ENCODE peak calls at places on chromosomes 13 and 19, in ten cellular contexts. One of them, this sample, is unnamed.

GRCh38 chr13:26965976-26966375 is 205.4 kb upstream of the GPR12 start:
- DNase-seq in astrocyte of the spinal cord: peak
- DNase-seq in activated CD4-positive, CD25-positive, alpha-beta regulatory T cell treated with anti-CD3 and anti-CD28 coated beads, Interleukin-2, amount 50 U/mL, for 16 hours: no peak
- DNase-seq in AG10803: peak
- DNase-seq in glutamatergic neuron: peak
- DNase-seq in stimulated activated naive CD8-positive, alpha-beta T cell treated with anti-CD3 and anti-CD28 coated beads, Interleukin-15, amount 100 ng/mL, for 72 hours: no peak
- DNase-seq in HCEC 1CT: no peak
- DNase-seq in activated CD4-positive, alpha-beta T cell treated with anti-CD3 and anti-CD28 coated beads, Interleukin-2, amount 50 U/mL, for 24 hours: no peak
- DNase-seq in activated naive CD4-positive, alpha-beta T cell: no peak
- DNase-seq in fibroblast of the conjunctiva: peak
- DNase-seq in this sample: peak

GRCh38 chr13:110116072-110116487 is 190.9 kb downstream of the COL4A1 start:
- DNase-seq in astrocyte of the spinal cord: peak
- DNase-seq in activated CD4-positive, CD25-positive, alpha-beta regulatory T cell treated with anti-CD3 and anti-CD28 coated beads, Interleukin-2, amount 50 U/mL, for 16 hours: no peak
- DNase-seq in AG10803: peak
- DNase-seq in glutamatergic neuron: peak
- DNase-seq in stimulated activated naive CD8-positive, alpha-beta T cell treated with anti-CD3 and anti-CD28 coated beads, Interleukin-15, amount 100 ng/mL, for 72 hours: peak
- DNase-seq in HCEC 1CT: no peak
- DNase-seq in activated CD4-positive, alpha-beta T cell treated with anti-CD3 and anti-CD28 coated beads, Interleukin-2, amount 50 U/mL, for 24 hours: peak
- DNase-seq in activated naive CD4-positive, alpha-beta T cell: peak
- DNase-seq in fibroblast of the conjunctiva: peak
- DNase-seq in this sample: no peak

GRCh38 chr13:102911336-102911735 is 65.5 kb downstream of the ERCC5 start:
- DNase-seq in astrocyte of the spinal cord: no peak
- DNase-seq in activated CD4-positive, CD25-positive, alpha-beta regulatory T cell treated with anti-CD3 and anti-CD28 coated beads, Interleukin-2, amount 50 U/mL, for 16 hours: no peak
- DNase-seq in AG10803: no peak
- DNase-seq in glutamatergic neuron: no peak
- DNase-seq in stimulated activated naive CD8-positive, alpha-beta T cell treated with anti-CD3 and anti-CD28 coated beads, Interleukin-15, amount 100 ng/mL, for 72 hours: no peak
- DNase-seq in HCEC 1CT: no peak
- DNase-seq in activated CD4-positive, alpha-beta T cell treated with anti-CD3 and anti-CD28 coated beads, Interleukin-2, amount 50 U/mL, for 24 hours: no peak
- DNase-seq in activated naive CD4-positive, alpha-beta T cell: no peak
- DNase-seq in fibroblast of the conjunctiva: no peak
- DNase-seq in this sample: no peak

GRCh38 chr13:103351035-103351828 is 285.0 kb upstream of the SLC10A2 start:
- DNase-seq in astrocyte of the spinal cord: peak
- DNase-seq in activated CD4-positive, CD25-positive, alpha-beta regulatory T cell treated with anti-CD3 and anti-CD28 coated beads, Interleukin-2, amount 50 U/mL, for 16 hours: no peak
- DNase-seq in AG10803: no peak
- DNase-seq in glutamatergic neuron: no peak
- DNase-seq in stimulated activated naive CD8-positive, alpha-beta T cell treated with anti-CD3 and anti-CD28 coated beads, Interleukin-15, amount 100 ng/mL, for 72 hours: no peak
- DNase-seq in HCEC 1CT: no peak
- DNase-seq in activated CD4-positive, alpha-beta T cell treated with anti-CD3 and anti-CD28 coated beads, Interleukin-2, amount 50 U/mL, for 24 hours: no peak
- DNase-seq in activated naive CD4-positive, alpha-beta T cell: no peak
- DNase-seq in fibroblast of the conjunctiva: no peak
- DNase-seq in this sample: no peak

GRCh38 chr13:97435794-97436193 is 1.8 kb downstream of the RAP2A start:
- DNase-seq in astrocyte of the spinal cord: peak
- DNase-seq in activated CD4-positive, CD25-positive, alpha-beta regulatory T cell treated with anti-CD3 and anti-CD28 coated beads, Interleukin-2, amount 50 U/mL, for 16 hours: no peak
- DNase-seq in AG10803: no peak
- DNase-seq in glutamatergic neuron: no peak
- DNase-seq in stimulated activated naive CD8-positive, alpha-beta T cell treated with anti-CD3 and anti-CD28 coated beads, Interleukin-15, amount 100 ng/mL, for 72 hours: no peak
- DNase-seq in HCEC 1CT: no peak
- DNase-seq in activated CD4-positive, alpha-beta T cell treated with anti-CD3 and anti-CD28 coated beads, Interleukin-2, amount 50 U/mL, for 24 hours: no peak
- DNase-seq in activated naive CD4-positive, alpha-beta T cell: no peak
- DNase-seq in fibroblast of the conjunctiva: no peak
- DNase-seq in this sample: no peak

GRCh38 chr19:41324231-41324702 is 14.3 kb downstream of the CCDC97 start:
- DNase-seq in astrocyte of the spinal cord: no peak
- DNase-seq in activated CD4-positive, CD25-positive, alpha-beta regulatory T cell treated with anti-CD3 and anti-CD28 coated beads, Interleukin-2, amount 50 U/mL, for 16 hours: no peak
- DNase-seq in AG10803: no peak
- DNase-seq in glutamatergic neuron: no peak
- DNase-seq in stimulated activated naive CD8-positive, alpha-beta T cell treated with anti-CD3 and anti-CD28 coated beads, Interleukin-15, amount 100 ng/mL, for 72 hours: no peak
- DNase-seq in HCEC 1CT: no peak
- DNase-seq in activated CD4-positive, alpha-beta T cell treated with anti-CD3 and anti-CD28 coated beads, Interleukin-2, amount 50 U/mL, for 24 hours: no peak
- DNase-seq in activated naive CD4-positive, alpha-beta T cell: no peak
- DNase-seq in fibroblast of the conjunctiva: no peak
- DNase-seq in this sample: peak

GRCh38 chr19:43506629-43507028 is 2.1 kb upstream of the PHLDB3 start:
- DNase-seq in astrocyte of the spinal cord: no peak
- DNase-seq in activated CD4-positive, CD25-positive, alpha-beta regulatory T cell treated with anti-CD3 and anti-CD28 coated beads, Interleukin-2, amount 50 U/mL, for 16 hours: no peak
- DNase-seq in AG10803: no peak
- DNase-seq in glutamatergic neuron: no peak
- DNase-seq in stimulated activated naive CD8-positive, alpha-beta T cell treated with anti-CD3 and anti-CD28 coated beads, Interleukin-15, amount 100 ng/mL, for 72 hours: no peak
- DNase-seq in HCEC 1CT: no peak
- DNase-seq in activated CD4-positive, alpha-beta T cell treated with anti-CD3 and anti-CD28 coated beads, Interleukin-2, amount 50 U/mL, for 24 hours: no peak
- DNase-seq in activated naive CD4-positive, alpha-beta T cell: no peak
- DNase-seq in fibroblast of the conjunctiva: no peak
- DNase-seq in this sample: no peak

GRCh38 chr13:59722580-59722900 is 441.2 kb downstream of the DIAPH3 start:
- DNase-seq in astrocyte of the spinal cord: no peak
- DNase-seq in activated CD4-positive, CD25-positive, alpha-beta regulatory T cell treated with anti-CD3 and anti-CD28 coated beads, Interleukin-2, amount 50 U/mL, for 16 hours: no peak
- DNase-seq in AG10803: no peak
- DNase-seq in glutamatergic neuron: no peak
- DNase-seq in stimulated activated naive CD8-positive, alpha-beta T cell treated with anti-CD3 and anti-CD28 coated beads, Interleukin-15, amount 100 ng/mL, for 72 hours: no peak
- DNase-seq in HCEC 1CT: no peak
- DNase-seq in activated CD4-positive, alpha-beta T cell treated with anti-CD3 and anti-CD28 coated beads, Interleukin-2, amount 50 U/mL, for 24 hours: no peak
- DNase-seq in activated naive CD4-positive, alpha-beta T cell: no peak
- DNase-seq in fibroblast of the conjunctiva: no peak
- DNase-seq in this sample: no peak

GRCh38 chr13:109862627-109863026 is 76.2 kb upstream of the IRS2 start:
- DNase-seq in astrocyte of the spinal cord: peak
- DNase-seq in activated CD4-positive, CD25-positive, alpha-beta regulatory T cell treated with anti-CD3 and anti-CD28 coated beads, Interleukin-2, amount 50 U/mL, for 16 hours: no peak
- DNase-seq in AG10803: no peak
- DNase-seq in glutamatergic neuron: no peak
- DNase-seq in stimulated activated naive CD8-positive, alpha-beta T cell treated with anti-CD3 and anti-CD28 coated beads, Interleukin-15, amount 100 ng/mL, for 72 hours: no peak
- DNase-seq in HCEC 1CT: peak
- DNase-seq in activated CD4-positive, alpha-beta T cell treated with anti-CD3 and anti-CD28 coated beads, Interleukin-2, amount 50 U/mL, for 24 hours: no peak
- DNase-seq in activated naive CD4-positive, alpha-beta T cell: no peak
- DNase-seq in fibroblast of the conjunctiva: no peak
- DNase-seq in this sample: no peak

GRCh38 chr19:44876930-44877530 is 14.0 kb upstream of the TOMM40 start:
- DNase-seq in astrocyte of the spinal cord: peak
- DNase-seq in activated CD4-positive, CD25-positive, alpha-beta regulatory T cell treated with anti-CD3 and anti-CD28 coated beads, Interleukin-2, amount 50 U/mL, for 16 hours: no peak
- DNase-seq in AG10803: no peak
- DNase-seq in glutamatergic neuron: no peak
- DNase-seq in stimulated activated naive CD8-positive, alpha-beta T cell treated with anti-CD3 and anti-CD28 coated beads, Interleukin-15, amount 100 ng/mL, for 72 hours: no peak
- DNase-seq in HCEC 1CT: no peak
- DNase-seq in activated CD4-positive, alpha-beta T cell treated with anti-CD3 and anti-CD28 coated beads, Interleukin-2, amount 50 U/mL, for 24 hours: no peak
- DNase-seq in activated naive CD4-positive, alpha-beta T cell: no peak
- DNase-seq in fibroblast of the conjunctiva: no peak
- DNase-seq in this sample: no peak

GRCh38 chr13:21632196-21632595 is 28.2 kb upstream of the MICU2 start:
- DNase-seq in astrocyte of the spinal cord: no peak
- DNase-seq in activated CD4-positive, CD25-positive, alpha-beta regulatory T cell treated with anti-CD3 and anti-CD28 coated beads, Interleukin-2, amount 50 U/mL, for 16 hours: no peak
- DNase-seq in AG10803: no peak
- DNase-seq in glutamatergic neuron: no peak
- DNase-seq in stimulated activated naive CD8-positive, alpha-beta T cell treated with anti-CD3 and anti-CD28 coated beads, Interleukin-15, amount 100 ng/mL, for 72 hours: no peak
- DNase-seq in HCEC 1CT: no peak
- DNase-seq in activated CD4-positive, alpha-beta T cell treated with anti-CD3 and anti-CD28 coated beads, Interleukin-2, amount 50 U/mL, for 24 hours: no peak
- DNase-seq in activated naive CD4-positive, alpha-beta T cell: no peak
- DNase-seq in fibroblast of the conjunctiva: no peak
- DNase-seq in this sample: no peak

GRCh38 chr19:47390533-47391488 is 28.5 kb downstream of the MEIS3 start:
- DNase-seq in astrocyte of the spinal cord: no peak
- DNase-seq in activated CD4-positive, CD25-positive, alpha-beta regulatory T cell treated with anti-CD3 and anti-CD28 coated beads, Interleukin-2, amount 50 U/mL, for 16 hours: no peak
- DNase-seq in AG10803: no peak
- DNase-seq in glutamatergic neuron: no peak
- DNase-seq in stimulated activated naive CD8-positive, alpha-beta T cell treated with anti-CD3 and anti-CD28 coated beads, Interleukin-15, amount 100 ng/mL, for 72 hours: no peak
- DNase-seq in HCEC 1CT: no peak
- DNase-seq in activated CD4-positive, alpha-beta T cell treated with anti-CD3 and anti-CD28 coated beads, Interleukin-2, amount 50 U/mL, for 24 hours: no peak
- DNase-seq in activated naive CD4-positive, alpha-beta T cell: no peak
- DNase-seq in fibroblast of the conjunctiva: no peak
- DNase-seq in this sample: no peak

GRCh38 chr19:13039211-13039789 is 44.0 kb downstream of the NFIX start:
- DNase-seq in astrocyte of the spinal cord: no peak
- DNase-seq in activated CD4-positive, CD25-positive, alpha-beta regulatory T cell treated with anti-CD3 and anti-CD28 coated beads, Interleukin-2, amount 50 U/mL, for 16 hours: no peak
- DNase-seq in AG10803: no peak
- DNase-seq in glutamatergic neuron: no peak
- DNase-seq in stimulated activated naive CD8-positive, alpha-beta T cell treated with anti-CD3 and anti-CD28 coated beads, Interleukin-15, amount 100 ng/mL, for 72 hours: no peak
- DNase-seq in HCEC 1CT: no peak
- DNase-seq in activated CD4-positive, alpha-beta T cell treated with anti-CD3 and anti-CD28 coated beads, Interleukin-2, amount 50 U/mL, for 24 hours: no peak
- DNase-seq in activated naive CD4-positive, alpha-beta T cell: no peak
- DNase-seq in fibroblast of the conjunctiva: no peak
- DNase-seq in this sample: no peak

GRCh38 chr19:35986664-35987570 is 8.1 kb upstream of the SDHAF1 start:
- DNase-seq in astrocyte of the spinal cord: no peak
- DNase-seq in activated CD4-positive, CD25-positive, alpha-beta regulatory T cell treated with anti-CD3 and anti-CD28 coated beads, Interleukin-2, amount 50 U/mL, for 16 hours: no peak
- DNase-seq in AG10803: no peak
- DNase-seq in glutamatergic neuron: peak
- DNase-seq in stimulated activated naive CD8-positive, alpha-beta T cell treated with anti-CD3 and anti-CD28 coated beads, Interleukin-15, amount 100 ng/mL, for 72 hours: no peak
- DNase-seq in HCEC 1CT: no peak
- DNase-seq in activated CD4-positive, alpha-beta T cell treated with anti-CD3 and anti-CD28 coated beads, Interleukin-2, amount 50 U/mL, for 24 hours: no peak
- DNase-seq in activated naive CD4-positive, alpha-beta T cell: no peak
- DNase-seq in fibroblast of the conjunctiva: no peak
- DNase-seq in this sample: peak

GRCh38 chr13:21671793-21672680 is 1.2 kb downstream of the FGF9 start:
- DNase-seq in astrocyte of the spinal cord: no peak
- DNase-seq in activated CD4-positive, CD25-positive, alpha-beta regulatory T cell treated with anti-CD3 and anti-CD28 coated beads, Interleukin-2, amount 50 U/mL, for 16 hours: no peak
- DNase-seq in AG10803: no peak
- DNase-seq in glutamatergic neuron: peak
- DNase-seq in stimulated activated naive CD8-positive, alpha-beta T cell treated with anti-CD3 and anti-CD28 coated beads, Interleukin-15, amount 100 ng/mL, for 72 hours: no peak
- DNase-seq in HCEC 1CT: no peak
- DNase-seq in activated CD4-positive, alpha-beta T cell treated with anti-CD3 and anti-CD28 coated beads, Interleukin-2, amount 50 U/mL, for 24 hours: no peak
- DNase-seq in activated naive CD4-positive, alpha-beta T cell: no peak
- DNase-seq in fibroblast of the conjunctiva: no peak
- DNase-seq in this sample: no peak

GRCh38 chr13:49330546-49330864 is 82.8 kb downstream of the CDADC1 start:
- DNase-seq in astrocyte of the spinal cord: no peak
- DNase-seq in activated CD4-positive, CD25-positive, alpha-beta regulatory T cell treated with anti-CD3 and anti-CD28 coated beads, Interleukin-2, amount 50 U/mL, for 16 hours: no peak
- DNase-seq in AG10803: no peak
- DNase-seq in glutamatergic neuron: no peak
- DNase-seq in stimulated activated naive CD8-positive, alpha-beta T cell treated with anti-CD3 and anti-CD28 coated beads, Interleukin-15, amount 100 ng/mL, for 72 hours: no peak
- DNase-seq in HCEC 1CT: no peak
- DNase-seq in activated CD4-positive, alpha-beta T cell treated with anti-CD3 and anti-CD28 coated beads, Interleukin-2, amount 50 U/mL, for 24 hours: no peak
- DNase-seq in activated naive CD4-positive, alpha-beta T cell: no peak
- DNase-seq in fibroblast of the conjunctiva: no peak
- DNase-seq in this sample: no peak

GRCh38 chr19:11984986-11985385 is 20.1 kb downstream of the ZNF763 start:
- DNase-seq in astrocyte of the spinal cord: no peak
- DNase-seq in activated CD4-positive, CD25-positive, alpha-beta regulatory T cell treated with anti-CD3 and anti-CD28 coated beads, Interleukin-2, amount 50 U/mL, for 16 hours: no peak
- DNase-seq in AG10803: no peak
- DNase-seq in glutamatergic neuron: peak
- DNase-seq in stimulated activated naive CD8-positive, alpha-beta T cell treated with anti-CD3 and anti-CD28 coated beads, Interleukin-15, amount 100 ng/mL, for 72 hours: no peak
- DNase-seq in HCEC 1CT: no peak
- DNase-seq in activated CD4-positive, alpha-beta T cell treated with anti-CD3 and anti-CD28 coated beads, Interleukin-2, amount 50 U/mL, for 24 hours: no peak
- DNase-seq in activated naive CD4-positive, alpha-beta T cell: no peak
- DNase-seq in fibroblast of the conjunctiva: no peak
- DNase-seq in this sample: no peak

GRCh38 chr13:108044929-108045328 is 170.4 kb downstream of the LIG4 start:
- DNase-seq in astrocyte of the spinal cord: no peak
- DNase-seq in activated CD4-positive, CD25-positive, alpha-beta regulatory T cell treated with anti-CD3 and anti-CD28 coated beads, Interleukin-2, amount 50 U/mL, for 16 hours: no peak
- DNase-seq in AG10803: no peak
- DNase-seq in glutamatergic neuron: peak
- DNase-seq in stimulated activated naive CD8-positive, alpha-beta T cell treated with anti-CD3 and anti-CD28 coated beads, Interleukin-15, amount 100 ng/mL, for 72 hours: no peak
- DNase-seq in HCEC 1CT: no peak
- DNase-seq in activated CD4-positive, alpha-beta T cell treated with anti-CD3 and anti-CD28 coated beads, Interleukin-2, amount 50 U/mL, for 24 hours: no peak
- DNase-seq in activated naive CD4-positive, alpha-beta T cell: no peak
- DNase-seq in fibroblast of the conjunctiva: no peak
- DNase-seq in this sample: no peak

GRCh38 chr19:7349231-7349591 is 474 bp downstream of the ARHGEF18 start:
- DNase-seq in astrocyte of the spinal cord: no peak
- DNase-seq in activated CD4-positive, CD25-positive, alpha-beta regulatory T cell treated with anti-CD3 and anti-CD28 coated beads, Interleukin-2, amount 50 U/mL, for 16 hours: no peak
- DNase-seq in AG10803: no peak
- DNase-seq in glutamatergic neuron: no peak
- DNase-seq in stimulated activated naive CD8-positive, alpha-beta T cell treated with anti-CD3 and anti-CD28 coated beads, Interleukin-15, amount 100 ng/mL, for 72 hours: no peak
- DNase-seq in HCEC 1CT: no peak
- DNase-seq in activated CD4-positive, alpha-beta T cell treated with anti-CD3 and anti-CD28 coated beads, Interleukin-2, amount 50 U/mL, for 24 hours: no peak
- DNase-seq in activated naive CD4-positive, alpha-beta T cell: no peak
- DNase-seq in fibroblast of the conjunctiva: no peak
- DNase-seq in this sample: no peak

GRCh38 chr19:17255150-17255621 is 9.4 kb downstream of the USHBP1 start:
- DNase-seq in astrocyte of the spinal cord: no peak
- DNase-seq in activated CD4-positive, CD25-positive, alpha-beta regulatory T cell treated with anti-CD3 and anti-CD28 coated beads, Interleukin-2, amount 50 U/mL, for 16 hours: no peak
- DNase-seq in AG10803: no peak
- DNase-seq in glutamatergic neuron: no peak
- DNase-seq in stimulated activated naive CD8-positive, alpha-beta T cell treated with anti-CD3 and anti-CD28 coated beads, Interleukin-15, amount 100 ng/mL, for 72 hours: no peak
- DNase-seq in HCEC 1CT: no peak
- DNase-seq in activated CD4-positive, alpha-beta T cell treated with anti-CD3 and anti-CD28 coated beads, Interleukin-2, amount 50 U/mL, for 24 hours: no peak
- DNase-seq in activated naive CD4-positive, alpha-beta T cell: no peak
- DNase-seq in fibroblast of the conjunctiva: no peak
- DNase-seq in this sample: no peak

GRCh38 chr13:102395939-102396338 is 5.9 kb downstream of the FGF14 start:
- DNase-seq in astrocyte of the spinal cord: no peak
- DNase-seq in activated CD4-positive, CD25-positive, alpha-beta regulatory T cell treated with anti-CD3 and anti-CD28 coated beads, Interleukin-2, amount 50 U/mL, for 16 hours: no peak
- DNase-seq in AG10803: no peak
- DNase-seq in glutamatergic neuron: no peak
- DNase-seq in stimulated activated naive CD8-positive, alpha-beta T cell treated with anti-CD3 and anti-CD28 coated beads, Interleukin-15, amount 100 ng/mL, for 72 hours: no peak
- DNase-seq in HCEC 1CT: no peak
- DNase-seq in activated CD4-positive, alpha-beta T cell treated with anti-CD3 and anti-CD28 coated beads, Interleukin-2, amount 50 U/mL, for 24 hours: no peak
- DNase-seq in activated naive CD4-positive, alpha-beta T cell: no peak
- DNase-seq in fibroblast of the conjunctiva: no peak
- DNase-seq in this sample: no peak

GRCh38 chr19:32613008-32613407 is 32.0 kb downstream of the PDCD5 start:
- DNase-seq in astrocyte of the spinal cord: no peak
- DNase-seq in activated CD4-positive, CD25-positive, alpha-beta regulatory T cell treated with anti-CD3 and anti-CD28 coated beads, Interleukin-2, amount 50 U/mL, for 16 hours: no peak
- DNase-seq in AG10803: no peak
- DNase-seq in glutamatergic neuron: no peak
- DNase-seq in stimulated activated naive CD8-positive, alpha-beta T cell treated with anti-CD3 and anti-CD28 coated beads, Interleukin-15, amount 100 ng/mL, for 72 hours: no peak
- DNase-seq in HCEC 1CT: no peak
- DNase-seq in activated CD4-positive, alpha-beta T cell treated with anti-CD3 and anti-CD28 coated beads, Interleukin-2, amount 50 U/mL, for 24 hours: no peak
- DNase-seq in activated naive CD4-positive, alpha-beta T cell: no peak
- DNase-seq in fibroblast of the conjunctiva: no peak
- DNase-seq in this sample: no peak

GRCh38 chr19:48484247-48484893 is 15.2 kb downstream of the CYTH2 start:
- DNase-seq in astrocyte of the spinal cord: no peak
- DNase-seq in activated CD4-positive, CD25-positive, alpha-beta regulatory T cell treated with anti-CD3 and anti-CD28 coated beads, Interleukin-2, amount 50 U/mL, for 16 hours: no peak
- DNase-seq in AG10803: no peak
- DNase-seq in glutamatergic neuron: no peak
- DNase-seq in stimulated activated naive CD8-positive, alpha-beta T cell treated with anti-CD3 and anti-CD28 coated beads, Interleukin-15, amount 100 ng/mL, for 72 hours: no peak
- DNase-seq in HCEC 1CT: no peak
- DNase-seq in activated CD4-positive, alpha-beta T cell treated with anti-CD3 and anti-CD28 coated beads, Interleukin-2, amount 50 U/mL, for 24 hours: no peak
- DNase-seq in activated naive CD4-positive, alpha-beta T cell: no peak
- DNase-seq in fibroblast of the conjunctiva: no peak
- DNase-seq in this sample: no peak

GRCh38 chr19:18117692-18118378 is 20.3 kb downstream of the MAST3 start:
- DNase-seq in astrocyte of the spinal cord: peak
- DNase-seq in activated CD4-positive, CD25-positive, alpha-beta regulatory T cell treated with anti-CD3 and anti-CD28 coated beads, Interleukin-2, amount 50 U/mL, for 16 hours: peak
- DNase-seq in AG10803: peak
- DNase-seq in glutamatergic neuron: peak
- DNase-seq in stimulated activated naive CD8-positive, alpha-beta T cell treated with anti-CD3 and anti-CD28 coated beads, Interleukin-15, amount 100 ng/mL, for 72 hours: peak
- DNase-seq in HCEC 1CT: peak
- DNase-seq in activated CD4-positive, alpha-beta T cell treated with anti-CD3 and anti-CD28 coated beads, Interleukin-2, amount 50 U/mL, for 24 hours: peak
- DNase-seq in activated naive CD4-positive, alpha-beta T cell: peak
- DNase-seq in fibroblast of the conjunctiva: peak
- DNase-seq in this sample: peak

GRCh38 chr13:113809934-113810333 is 50.9 kb downstream of the TMEM255B start:
- DNase-seq in astrocyte of the spinal cord: no peak
- DNase-seq in activated CD4-positive, CD25-positive, alpha-beta regulatory T cell treated with anti-CD3 and anti-CD28 coated beads, Interleukin-2, amount 50 U/mL, for 16 hours: no peak
- DNase-seq in AG10803: no peak
- DNase-seq in glutamatergic neuron: no peak
- DNase-seq in stimulated activated naive CD8-positive, alpha-beta T cell treated with anti-CD3 and anti-CD28 coated beads, Interleukin-15, amount 100 ng/mL, for 72 hours: no peak
- DNase-seq in HCEC 1CT: no peak
- DNase-seq in activated CD4-positive, alpha-beta T cell treated with anti-CD3 and anti-CD28 coated beads, Interleukin-2, amount 50 U/mL, for 24 hours: no peak
- DNase-seq in activated naive CD4-positive, alpha-beta T cell: no peak
- DNase-seq in fibroblast of the conjunctiva: no peak
- DNase-seq in this sample: no peak

GRCh38 chr13:98998831-98999634 is 21.2 kb upstream of the DOCK9 start:
- DNase-seq in astrocyte of the spinal cord: no peak
- DNase-seq in activated CD4-positive, CD25-positive, alpha-beta regulatory T cell treated with anti-CD3 and anti-CD28 coated beads, Interleukin-2, amount 50 U/mL, for 16 hours: no peak
- DNase-seq in AG10803: peak
- DNase-seq in glutamatergic neuron: no peak
- DNase-seq in stimulated activated naive CD8-positive, alpha-beta T cell treated with anti-CD3 and anti-CD28 coated beads, Interleukin-15, amount 100 ng/mL, for 72 hours: peak
- DNase-seq in HCEC 1CT: peak
- DNase-seq in activated CD4-positive, alpha-beta T cell treated with anti-CD3 and anti-CD28 coated beads, Interleukin-2, amount 50 U/mL, for 24 hours: no peak
- DNase-seq in activated naive CD4-positive, alpha-beta T cell: no peak
- DNase-seq in fibroblast of the conjunctiva: no peak
- DNase-seq in this sample: no peak

GRCh38 chr19:10219678-10220077 is 11.5 kb downstream of the S1PR2 start:
- DNase-seq in astrocyte of the spinal cord: no peak
- DNase-seq in activated CD4-positive, CD25-positive, alpha-beta regulatory T cell treated with anti-CD3 and anti-CD28 coated beads, Interleukin-2, amount 50 U/mL, for 16 hours: no peak
- DNase-seq in AG10803: peak
- DNase-seq in glutamatergic neuron: no peak
- DNase-seq in stimulated activated naive CD8-positive, alpha-beta T cell treated with anti-CD3 and anti-CD28 coated beads, Interleukin-15, amount 100 ng/mL, for 72 hours: peak
- DNase-seq in HCEC 1CT: no peak
- DNase-seq in activated CD4-positive, alpha-beta T cell treated with anti-CD3 and anti-CD28 coated beads, Interleukin-2, amount 50 U/mL, for 24 hours: no peak
- DNase-seq in activated naive CD4-positive, alpha-beta T cell: no peak
- DNase-seq in fibroblast of the conjunctiva: no peak
- DNase-seq in this sample: no peak

GRCh38 chr19:35512831-35513230 is 618 bp downstream of the DMKN start:
- DNase-seq in astrocyte of the spinal cord: no peak
- DNase-seq in activated CD4-positive, CD25-positive, alpha-beta regulatory T cell treated with anti-CD3 and anti-CD28 coated beads, Interleukin-2, amount 50 U/mL, for 16 hours: no peak
- DNase-seq in AG10803: no peak
- DNase-seq in glutamatergic neuron: no peak
- DNase-seq in stimulated activated naive CD8-positive, alpha-beta T cell treated with anti-CD3 and anti-CD28 coated beads, Interleukin-15, amount 100 ng/mL, for 72 hours: no peak
- DNase-seq in HCEC 1CT: no peak
- DNase-seq in activated CD4-positive, alpha-beta T cell treated with anti-CD3 and anti-CD28 coated beads, Interleukin-2, amount 50 U/mL, for 24 hours: no peak
- DNase-seq in activated naive CD4-positive, alpha-beta T cell: no peak
- DNase-seq in fibroblast of the conjunctiva: no peak
- DNase-seq in this sample: no peak

This sample was measured in Ammon's horn.